ENCODE peak calls at places on chromosomes 13 and 19, in nine cellular contexts. I, B, Q, Y, L, N, W, R and V are unnamed samples.

GRCh38 chr13:32016631-32017030 is 14.9 kb upstream of the FRY start:
- DNase-seq in R (no peak), N (no peak), I (no peak), L (no peak), Y (no peak), B (no peak), Q (no peak), W (no peak), V (no peak)

GRCh38 chr13:32116210-32116609 is 84.6 kb downstream of the FRY start:
- DNase-seq in L (no peak), W (no peak), R (no peak), N (no peak), Q (no peak), B (peak), I (no peak), Y (no peak), V (peak)

GRCh38 chr13:109745060-109745459 is 41.3 kb downstream of the IRS2 start:
- DNase-seq in Y (no peak), Q (no peak), R (no peak), I (no peak), N (no peak), L (no peak), W (no peak), B (no peak), V (no peak)

GRCh38 chr19:35742121-35742724 is at the start of gene IGFLR1:
- DNase-seq in N (no peak), Y (no peak), R (no peak), I (peak), Q (no peak), W (no peak), L (no peak), B (peak), V (peak)

GRCh38 chr13:24215732-24216131 is 55.2 kb downstream of the SPATA13 start:
- DNase-seq in N (no peak), Q (peak), B (no peak), Y (peak), L (no peak), W (no peak), R (no peak), I (no peak), V (no peak)

GRCh38 chr13:79604752-79605151 is 123.8 kb downstream of the NDFIP2 start:
- DNase-seq in Y (peak), W (no peak), L (no peak), R (no peak), B (no peak), N (no peak), Q (no peak), I (no peak), V (no peak)

GRCh38 chr19:10818306-10819123 is 17.5 kb downstream of the TMED1 start:
- DNase-seq in N (no peak), I (no peak), Y (no peak), W (no peak), Q (no peak), R (no peak), L (no peak), B (no peak), V (no peak)

GRCh38 chr13:22793598-22794134 is 387.1 kb upstream of the SGCG start:
- DNase-seq in B (no peak), L (no peak), N (no peak), W (no peak), Y (no peak), I (no peak), Q (no peak), R (no peak), V (no peak)

GRCh38 chr19:52896431-52897148 is 845 bp downstream of the ZNF320 start:
- DNase-seq in L (no peak), R (peak), N (no peak), W (no peak), Y (peak), B (peak), Q (peak), I (peak), V (no peak)

GRCh38 chr13:40483601-40484000 is 182.8 kb downstream of the FOXO1 start:
- DNase-seq in N (no peak), I (no peak), Q (no peak), R (peak), Y (no peak), W (no peak), B (no peak), L (no peak), V (no peak)

GRCh38 chr19:44745386-44745831 is 3.1 kb upstream of the BCL3 start:
- DNase-seq in L (peak), Y (peak), R (peak), B (no peak), Q (peak), I (peak), N (no peak), W (no peak), V (no peak)

GRCh38 chr13:98496239-98496668 is 80.7 kb downstream of the STK24 start:
- DNase-seq in L (no peak), W (no peak), R (no peak), B (no peak), N (no peak), I (peak), Q (no peak), Y (peak), V (no peak)

GRCh38 chr19:58355891-58356235 is 2.6 kb upstream of the A1BG start:
- DNase-seq in L (no peak), N (no peak), W (no peak), Q (peak), B (no peak), I (no peak), Y (no peak), R (no peak), V (no peak)

GRCh38 chr19:10946964-10947657 is 13.7 kb upstream of the SMARCA4 start:
- DNase-seq in B (no peak), R (no peak), Q (no peak), I (no peak), N (no peak), L (no peak), W (no peak), Y (peak), V (no peak)

GRCh38 chr19:39211731-39212376 is 7.8 kb upstream of the SYCN start:
- DNase-seq in I (no peak), W (no peak), L (no peak), B (no peak), Q (no peak), Y (no peak), R (no peak), N (no peak), V (no peak)

GRCh38 chr13:101515504-101515903 is 63.0 kb downstream of the ITGBL1 start:
- DNase-seq in R (no peak), L (no peak), I (no peak), B (no peak), Y (no peak), N (no peak), Q (no peak), W (no peak), V (no peak)

GRCh38 chr19:51122112-51122981 is 2.4 kb upstream of the SIGLEC9 start:
- DNase-seq in Y (no peak), Q (peak), W (no peak), B (no peak), R (no peak), N (no peak), I (no peak), L (no peak), V (no peak)

GRCh38 chr13:70844391-70845108 is 736.3 kb upstream of the KLHL1 start:
- DNase-seq in Y (no peak), Q (no peak), I (no peak), W (no peak), N (no peak), B (no peak), L (no peak), R (no peak), V (no peak)

GRCh38 chr13:43878897-43879322 is 630 bp downstream of the CCDC122 start:
- DNase-seq in N (no peak), Y (peak), B (peak), I (peak), R (peak), Q (peak), W (no peak), L (peak), V (no peak)

GRCh38 chr13:104034891-104035290 is 968.7 kb upstream of the SLC10A2 start:
- DNase-seq in L (no peak), I (no peak), Q (no peak), Y (no peak), R (no peak), B (no peak), N (no peak), W (no peak), V (no peak)

GRCh38 chr13:109781384-109782065 is 4.9 kb downstream of the IRS2 start:
- DNase-seq in W (no peak), R (no peak), N (no peak), I (peak), L (no peak), Q (no peak), B (no peak), Y (no peak), V (no peak)

GRCh38 chr19:37930416-37930815 is 23.4 kb downstream of the SIPA1L3 start:
- DNase-seq in Y (no peak), R (no peak), W (no peak), N (no peak), B (no peak), Q (peak), I (no peak), L (no peak), V (no peak)

GRCh38 chr13:110676511-110677204 is 29.3 kb downstream of the CARS2 start:
- DNase-seq in Y (no peak), I (no peak), R (no peak), L (no peak), W (no peak), B (peak), N (no peak), Q (no peak), V (peak)

GRCh38 chr13:80473695-80474094 is 132.8 kb upstream of the SPRY2 start:
- DNase-seq in R (no peak), I (no peak), W (no peak), Y (peak), B (no peak), N (peak), L (peak), Q (peak), V (no peak)

GRCh38 chr13:83449666-83450395 is 432.4 kb downstream of the SLITRK1 start:
- DNase-seq in Y (peak), R (no peak), N (peak), W (no peak), Q (peak), I (no peak), L (peak), B (no peak), V (no peak)

GRCh38 chr13:101757446-101758039 is 305.1 kb downstream of the ITGBL1 start:
- DNase-seq in R (no peak), W (no peak), N (peak), Q (peak), L (peak), I (no peak), B (peak), Y (peak), V (no peak)

GRCh38 chr19:34838753-34839431 is 65.9 kb upstream of the ZNF599 start:
- DNase-seq in R (peak), N (no peak), B (no peak), Y (peak), W (peak), L (no peak), I (no peak), Q (peak), V (no peak)

GRCh38 chr13:43113603-43114002 is 90.2 kb downstream of the DNAJC15 start:
- DNase-seq in I (no peak), Q (no peak), W (no peak), N (no peak), L (no peak), Y (peak), R (no peak), B (no peak), V (no peak)

GRCh38 chr13:97757807-97758206 is 195.7 kb upstream of the IPO5 start:
- DNase-seq in N (no peak), I (no peak), B (no peak), L (no peak), Y (peak), W (no peak), Q (peak), R (peak), V (no peak)

GRCh38 chr13:26062853-26063444 is 11.1 kb upstream of the SHISA2 start:
- DNase-seq in I (peak), R (no peak), B (peak), N (no peak), L (no peak), Q (peak), W (no peak), Y (peak), V (no peak)

GRCh38 chr19:13979686-13980085 is 26.4 kb downstream of the RFX1 start:
- DNase-seq in L (no peak), Q (no peak), Y (no peak), W (no peak), R (no peak), I (no peak), B (no peak), N (no peak), V (no peak)

GRCh38 chr19:1354496-1355257 is 29.0 kb upstream of the NDUFS7 start:
- DNase-seq in R (peak), Q (peak), I (peak), L (peak), N (no peak), Y (peak), B (peak), W (peak), V (peak)

GRCh38 chr19:46480409-46480808 is 9.0 kb upstream of the PNMA8A start:
- DNase-seq in N (no peak), I (no peak), B (no peak), R (no peak), W (no peak), Y (peak), Q (peak), L (no peak), V (no peak)

GRCh38 chr19:46466536-46467199 is 4.7 kb downstream of the PNMA8A start:
- DNase-seq in Q (peak), R (peak), I (no peak), B (peak), Y (peak), L (no peak), W (no peak), N (no peak), V (peak)

GRCh38 chr13:114034481-114034891 is 60.6 kb upstream of the C13orf46 start:
- DNase-seq in R (no peak), B (no peak), Q (peak), I (no peak), Y (peak), W (no peak), L (no peak), N (no peak), V (no peak)

GRCh38 chr19:41431426-41432386 is 4.5 kb upstream of the B3GNT8 start:
- DNase-seq in B (no peak), Q (peak), W (no peak), R (peak), Y (peak), N (no peak), I (no peak), L (no peak), V (no peak)

GRCh38 chr13:73702419-73703071 is 431.7 kb downstream of the KLF12 start:
- DNase-seq in L (no peak), R (no peak), Q (no peak), I (no peak), B (peak), W (no peak), N (no peak), Y (no peak), V (peak)

GRCh38 chr13:73708393-73708985 is 425.7 kb downstream of the KLF12 start:
- DNase-seq in L (peak), I (peak), R (no peak), N (peak), B (peak), W (peak), Q (peak), Y (peak), V (no peak)

GRCh38 chr13:73703606-73704005 is 430.6 kb downstream of the KLF12 start:
- DNase-seq in I (no peak), Y (no peak), L (no peak), Q (no peak), W (no peak), R (no peak), B (no peak), N (no peak), V (no peak)

GRCh38 chr13:73698859-73699258 is 435.3 kb downstream of the KLF12 start:
- DNase-seq in W (no peak), Q (peak), L (no peak), Y (no peak), B (no peak), I (no peak), N (no peak), R (no peak), V (no peak)

DNA sequence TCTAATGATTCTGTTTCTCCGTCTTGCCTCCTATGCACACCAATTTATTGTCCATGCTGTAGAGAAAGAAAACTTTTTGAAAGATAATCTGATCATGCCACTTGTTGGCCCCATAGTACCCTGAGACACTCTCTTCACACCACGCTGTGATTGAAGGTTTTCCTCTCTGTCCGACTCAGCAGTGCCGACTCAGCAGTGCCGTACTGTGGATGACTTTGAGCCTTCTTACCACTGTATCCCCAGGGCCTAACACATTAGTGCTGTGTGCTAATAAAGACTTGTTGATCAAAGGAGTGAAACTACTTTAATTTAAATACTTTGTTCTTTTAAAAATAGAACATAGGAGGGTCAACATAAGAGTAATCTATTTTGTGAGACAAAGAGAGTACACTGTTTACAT is 429.6 kb downstream of the KLF12 start:
- DNase-seq in R (no peak), B (no peak), N (no peak), W (no peak), I (no peak), L (no peak), Y (no peak), Q (no peak), V (no peak)
- TF ChIP-seq CTCF in R (no peak), B (no peak), N (no peak), W (no peak), I (no peak), L (no peak), Y (no peak), Q (no peak), V (no peak)

GRCh38 chr19:28981994-28982393 is 231.0 kb downstream of the UQCRFS1 start:
- DNase-seq in W (no peak), N (no peak), I (no peak), B (no peak), Q (no peak), L (no peak), R (no peak), Y (no peak), V (no peak)

GRCh38 chr19:28984315-28984714 is 228.6 kb downstream of the UQCRFS1 start:
- DNase-seq in R (no peak), I (no peak), Y (no peak), B (no peak), W (no peak), L (no peak), Q (no peak), N (no peak), V (no peak)

GRCh38 chr19:28977826-28978225 is 235.1 kb downstream of the UQCRFS1 start:
- DNase-seq in N (no peak), R (no peak), Y (no peak), Q (no peak), I (no peak), L (no peak), W (no peak), B (no peak), V (no peak)

GRCh38 chr19:28985201-28985600 is 227.8 kb downstream of the UQCRFS1 start:
- DNase-seq in Q (no peak), Y (no peak), B (no peak), N (no peak), L (no peak), R (no peak), I (no peak), W (no peak), V (no peak)

DNA sequence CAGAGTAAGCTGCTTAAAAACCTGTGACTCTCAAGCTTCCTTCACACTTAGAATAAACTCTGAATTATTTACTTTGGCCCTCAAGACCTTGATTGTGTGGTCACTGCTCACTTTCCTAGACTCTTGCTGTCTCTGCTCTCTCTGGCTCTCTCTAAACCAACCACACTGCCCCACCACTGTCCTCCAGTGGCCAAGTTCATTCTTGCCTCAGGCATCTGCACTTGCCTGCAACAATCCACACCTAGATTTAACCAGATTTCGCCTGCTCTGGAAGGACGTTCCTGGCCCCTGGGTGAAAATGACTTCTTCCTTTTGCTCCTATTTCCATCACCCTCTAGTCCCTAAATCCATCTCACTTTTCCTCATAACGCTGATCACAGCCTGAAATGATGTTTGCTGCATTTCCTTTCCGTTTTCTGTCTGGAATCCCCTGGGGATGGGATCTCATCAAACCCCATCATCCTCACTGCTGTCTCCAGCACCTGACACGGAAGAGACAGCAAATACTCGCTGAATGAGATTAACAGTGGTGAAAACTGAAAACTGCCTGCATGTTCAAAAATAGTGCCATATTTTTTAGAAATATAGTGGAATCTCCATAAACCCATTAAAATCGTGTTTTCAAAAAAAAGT is 232.6 kb downstream of the UQCRFS1 start:
- DNase-seq in B (no peak), N (no peak), Q (peak), I (no peak), W (no peak), R (no peak), Y (no peak), L (no peak), V (no peak)
- TF ChIP-seq CTCF in B (no peak), N (no peak), Q (peak), I (no peak), W (peak), R (peak), Y (peak), L (no peak), V (no peak)

DNA sequence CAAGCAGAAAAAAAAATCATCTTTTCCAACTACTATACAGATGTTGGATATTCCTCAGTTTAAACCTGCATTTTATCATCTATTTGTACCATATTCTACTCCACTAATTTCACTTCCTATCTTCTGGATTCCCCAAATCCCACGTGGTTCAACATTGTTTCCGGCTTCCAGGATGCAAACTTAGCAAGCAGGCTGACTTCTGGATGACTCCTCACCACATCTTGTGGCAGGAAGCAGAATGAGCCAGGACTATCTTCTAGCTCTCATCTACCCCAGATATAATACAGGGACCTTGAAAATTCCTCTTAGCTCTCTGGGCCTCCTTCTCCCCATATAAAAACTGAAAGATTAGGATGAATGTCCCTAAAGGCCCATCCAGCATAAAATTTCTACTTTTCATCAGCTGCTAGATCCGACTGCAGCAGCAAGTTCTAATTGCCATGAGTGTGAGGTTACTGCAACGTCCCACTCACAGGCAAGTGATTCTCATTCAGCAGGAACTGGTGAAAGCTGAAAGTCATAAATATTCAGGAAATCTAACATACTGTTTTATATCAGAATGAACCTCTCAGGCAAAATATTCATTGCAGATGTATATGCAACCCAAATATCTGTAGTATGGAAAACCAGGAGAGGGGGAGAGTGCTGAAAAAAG is 93.4 kb downstream of the KCTD12 start:
- DNase-seq in N (no peak), L (no peak), I (peak), Q (peak), R (no peak), Y (peak), W (no peak), B (no peak), V (no peak)
- TF ChIP-seq CTCF in N (no peak), L (no peak), I (no peak), Q (no peak), R (no peak), Y (no peak), W (no peak), B (no peak), V (no peak)

GRCh38 chr19:42919757-42920079 is 2.0 kb upstream of the PSG6 start:
- DNase-seq in N (no peak), L (no peak), Y (no peak), I (no peak), W (no peak), Q (peak), B (no peak), R (no peak), V (no peak)
- TF ChIP-seq CTCF in N (peak), L (no peak), Y (no peak), I (no peak), W (no peak), Q (no peak), B (no peak), R (peak), V (no peak)

GRCh38 chr13:51977606-51978005 is 33.6 kb downstream of the ATP7B start:
- DNase-seq in R (no peak), L (no peak), Y (no peak), I (no peak), W (no peak), Q (peak), N (no peak), B (no peak), V (no peak)
- TF ChIP-seq CTCF in R (no peak), L (no peak), Y (no peak), I (no peak), W (no peak), Q (no peak), N (no peak), B (no peak), V (no peak)